ENCODE peak calls at places on chromosomes 12 and 14, in four cellular contexts. T is fibroblast of lung; M is naive thymus-derived CD4-positive, alpha-beta T cell; E is RWPE2. S is an unnamed sample. For H3K27me3, the result is how much of the 10 kb centered on the place peaks cover.

GRCh38 chr12:78914859-78915331 is 50.3 kb downstream of the SYT1 start:
- DNase-seq in M (no peak), T (no peak), E (no peak), S (no peak)

GRCh38 chr12:45727994-45728624 is 1.4 kb upstream of the ARID2 start:
- DNase-seq in E (no peak), M (no peak), T (no peak), S (no peak)

GRCh38 chr12:77845831-77846230 is 15.1 kb downstream of the NAV3 start:
- DNase-seq in T (peak), E (no peak), M (no peak), S (no peak)

GRCh38 chr12:117485984-117486839 is 124.8 kb upstream of the NOS1 start:
- DNase-seq in M (no peak), T (no peak), E (no peak), S (no peak)

GRCh38 chr14:75822522-75823288 is 159.1 kb downstream of the TGFB3 start:
- DNase-seq in E (no peak), T (peak), M (no peak), S (no peak)

GRCh38 chr12:79782197-79782890 is 91.6 kb upstream of the PAWR start:
- DNase-seq in M (no peak), T (peak), E (no peak), S (no peak)

GRCh38 chr12:108306014-108306501 is 33.1 kb downstream of the CMKLR1 start:
- DNase-seq in T (no peak), M (no peak), E (no peak), S (no peak)

GRCh38 chr12:25456474-25456873 is 96.6 kb downstream of the LMNTD1 start:
- DNase-seq in E (no peak), M (no peak), T (no peak), S (no peak)

GRCh38 chr14:69592923-69593677 is 18.3 kb upstream of the SUSD6 start:
- DNase-seq in M (no peak), T (peak), E (no peak), S (no peak)

GRCh38 chr12:107912421-107913004 is 138.0 kb downstream of the ASCL4 start:
- DNase-seq in M (peak), T (no peak), E (no peak), S (peak)

GRCh38 chr12:52496590-52497071 is 3.6 kb upstream of the KRT6A start:
- DNase-seq in T (peak), E (no peak), M (no peak), S (no peak)

GRCh38 chr14:50333010-50333409 is 20.9 kb downstream of the DMAC2L start:
- DNase-seq in E (no peak), M (no peak), T (peak), S (no peak)

GRCh38 chr12:53252349-53252916 is 15.7 kb upstream of the ESPL1 start:
- DNase-seq in T (no peak), E (no peak), M (no peak), S (no peak)

GRCh38 chr14:63555572-63555971 is 12.4 kb upstream of the PPP2R5E start:
- DNase-seq in E (no peak), M (no peak), T (no peak), S (no peak)

GRCh38 chr14:58533417-58533816 is 104.3 kb upstream of the DACT1 start:
- DNase-seq in M (no peak), T (peak), E (no peak), S (no peak)

GRCh38 chr12:26573212-26573909 is 259.6 kb downstream of the ITPR2 start:
- DNase-seq in M (no peak), E (no peak), T (no peak), S (no peak)

GRCh38 chr12:26226629-26227375 is 31.4 kb downstream of the SSPN start:
- DNase-seq in E (no peak), M (no peak), T (peak), S (no peak)

GRCh38 chr12:11895421-11896064 is 175.2 kb upstream of the BCL2L14 start:
- DNase-seq in T (no peak), E (no peak), M (no peak), S (no peak)

GRCh38 chr14:97100306-97100705 is 303.1 kb downstream of the VRK1 start:
- DNase-seq in M (no peak), T (no peak), E (no peak), S (no peak)

GRCh38 chr12:65140738-65141137 is 19.6 kb upstream of the WIF1 start:
- DNase-seq in M (no peak), T (no peak), E (no peak), S (no peak)

GRCh38 chr12:90858261-90858660 is 96.7 kb downstream of the CCER1 start:
- DNase-seq in M (no peak), T (peak), E (no peak), S (no peak)

GRCh38 chr14:79802096-79802495 is 409.2 kb downstream of the DIO2 start:
- DNase-seq in E (no peak), T (no peak), M (no peak), S (no peak)

GRCh38 chr14:61719344-61720301 is 24.3 kb downstream of the HIF1A start:
- DNase-seq in E (no peak), M (no peak), T (no peak), S (no peak)

GRCh38 chr12:26229910-26230309 is 34.5 kb downstream of the SSPN start:
- DNase-seq in T (no peak), M (no peak), E (no peak), S (no peak)

GRCh38 chr14:60649815-60650381 is 621 bp upstream of the SIX1 start:
- DNase-seq in E (no peak), T (peak), M (no peak), S (no peak)

GRCh38 chr14:60647837-60648168 is 1.5 kb downstream of the SIX1 start:
- DNase-seq in M (no peak), E (no peak), T (no peak), S (no peak)

GRCh38 chr14:60648169-60648933 is 926 bp downstream of the SIX1 start:
- DNase-seq in T (no peak), E (peak), M (no peak), S (no peak)

GRCh38 chr14:60650382-60650961 is 1.2 kb upstream of the SIX1 start:
- DNase-seq in M (no peak), T (peak), E (no peak), S (no peak)

GRCh38 chr14:60648934-60649814 is at the start of gene SIX1:
- DNase-seq in T (peak), E (peak), M (peak), S (no peak)
- H3K27me3 ChIP-seq in T (half or more), E (under half), M (under half), S (half or more)

GRCh38 chr12:119942386-119942785 is 46.6 kb upstream of the BICDL1 start:
- DNase-seq in T (no peak), M (no peak), E (no peak), S (no peak)
- H3K27me3 ChIP-seq in T (under half), M (under half), E (under half), S (under half)

DNA sequence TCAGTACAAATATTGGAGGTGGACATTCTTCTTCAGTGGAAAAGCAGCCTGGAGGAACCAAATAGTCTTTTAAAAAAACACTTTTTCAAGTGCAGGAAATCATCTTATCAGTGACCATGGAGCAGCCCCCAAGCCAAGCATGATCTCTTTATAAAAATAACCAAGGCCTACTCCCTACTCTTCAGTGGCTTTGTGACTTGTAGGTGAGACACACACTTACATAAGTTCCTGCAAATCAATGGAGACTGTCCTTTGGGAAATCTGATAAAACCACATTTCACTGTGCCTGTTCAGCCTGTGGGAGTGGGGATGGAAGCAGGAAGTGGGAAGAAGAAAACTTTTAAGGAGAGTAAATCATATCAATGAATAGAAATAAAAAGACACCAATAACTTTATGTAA is 56.3 kb downstream of the MBIP start:
- DNase-seq in T (no peak), E (no peak), M (no peak), S (no peak)
- H3K27me3 ChIP-seq in T (under half), E (under half), M (under half), S (under half)

GRCh38 chr12:19387182-19387581 is 52.1 kb upstream of the AEBP2 start:
- DNase-seq in E (no peak), T (peak), M (no peak), S (no peak)
- H3K27me3 ChIP-seq in E (under half), T (under half), M (under half), S (under half)

DNA sequence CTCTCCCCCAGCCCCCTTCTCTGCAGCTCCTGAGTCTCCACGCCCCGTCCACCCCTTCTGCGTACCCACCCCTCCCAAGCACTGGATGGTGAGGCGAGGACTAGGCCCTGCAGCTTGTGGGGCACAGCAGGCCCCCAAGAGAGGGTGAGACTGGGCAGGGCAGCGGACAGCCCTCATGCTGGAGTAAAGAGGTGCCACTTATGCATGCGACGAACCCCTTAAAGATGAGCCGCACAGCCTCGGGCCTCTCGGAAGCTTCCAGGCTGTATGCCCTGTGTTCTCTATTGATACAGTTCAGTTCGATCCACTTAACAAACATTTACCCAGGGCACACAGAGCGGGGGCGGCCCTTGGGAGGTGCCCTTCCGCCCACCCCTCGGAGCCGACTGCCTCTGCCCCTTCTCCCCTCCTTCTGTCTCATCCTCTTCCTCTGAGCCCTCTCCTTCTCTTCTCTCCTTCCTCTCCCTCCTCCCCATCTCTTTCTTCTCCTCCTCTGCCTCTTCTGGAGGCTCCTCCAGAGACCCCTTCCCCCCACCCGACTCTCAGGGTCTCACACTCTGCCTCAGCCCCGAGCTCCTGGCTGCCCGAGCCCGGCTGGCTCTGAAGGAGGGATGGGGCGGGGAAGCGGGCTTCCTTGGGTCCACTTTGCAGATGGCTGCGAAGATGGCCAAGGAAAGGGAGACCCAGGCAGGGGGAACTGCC is 32.7 kb upstream of the DLK1 start:
- DNase-seq in T (no peak), E (no peak), M (no peak), S (no peak)
- H3K27me3 ChIP-seq in T (under half), E (under half), M (under half), S (under half)

GRCh38 chr12:132345555-132346200 is 16.3 kb upstream of the GALNT9 start:
- DNase-seq in E (no peak), T (no peak), M (no peak), S (no peak)
- H3K27me3 ChIP-seq in E (under half), T (under half), M (under half), S (under half)

GRCh38 chr14:99862111-99862510 is 68.9 kb downstream of the EML1 start:
- DNase-seq in T (no peak), M (no peak), E (no peak), S (no peak)

GRCh38 chr14:99863059-99863458 is 69.8 kb downstream of the EML1 start:
- DNase-seq in M (no peak), T (no peak), E (no peak), S (no peak)

GRCh38 chr14:99857551-99857950 is 64.3 kb downstream of the EML1 start:
- DNase-seq in M (no peak), T (no peak), E (no peak), S (no peak)

GRCh38 chr14:99855271-99855670 is 62.1 kb downstream of the EML1 start:
- DNase-seq in E (no peak), M (no peak), T (no peak), S (no peak)

DNA sequence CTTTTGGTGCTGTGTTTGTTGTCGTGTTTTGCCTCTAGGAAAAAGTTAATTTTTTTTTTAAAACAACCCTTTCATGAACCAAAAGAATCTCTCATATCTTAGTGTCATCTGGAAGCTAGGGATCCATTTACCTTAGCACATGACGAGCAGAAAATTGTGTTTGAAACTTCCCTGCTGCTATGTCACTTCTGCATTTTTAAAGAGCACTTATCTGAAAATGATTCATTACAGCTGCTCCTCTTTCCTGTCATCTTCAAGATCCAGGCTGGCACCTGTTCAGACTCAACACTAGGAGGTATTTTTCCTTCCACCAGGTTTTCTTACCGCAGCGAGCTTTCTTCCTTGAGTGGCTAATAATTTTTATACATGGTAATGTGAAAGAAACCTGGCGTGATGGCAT is 67.0 kb downstream of the EML1 start:
- DNase-seq in M (no peak), T (no peak), E (no peak), S (no peak)
- H3K27me3 ChIP-seq in M (under half), T (under half), E (under half), S (under half)